ENCODE peak calls at places on chromosome 18, in four cellular contexts. Y, T, J and F are unnamed samples.

GRCh38 chr18:26181343-26181826 is 44.9 kb upstream of the TAF4B start:
- DNase-seq in J (no peak), Y (no peak), T (no peak), F (no peak)

GRCh38 chr18:23627325-23627724 is 35.4 kb downstream of the ANKRD29 start:
- DNase-seq in Y (no peak), J (no peak), T (no peak), F (no peak)

GRCh38 chr18:23784811-23785245 is 95.6 kb downstream of the LAMA3 start:
- DNase-seq in T (no peak), Y (no peak), J (no peak), F (no peak)

GRCh38 chr18:54859667-54860421 is 31.6 kb downstream of the RAB27B start:
- DNase-seq in T (no peak), J (no peak), Y (no peak), F (no peak)

GRCh38 chr18:54388203-54389142 is 30.8 kb downstream of the C18orf54 start:
- DNase-seq in Y (peak), J (no peak), T (peak), F (peak)

GRCh38 chr18:14074187-14074586 is 58.0 kb downstream of the ZNF519 start:
- DNase-seq in Y (peak), T (no peak), J (no peak), F (no peak)

GRCh38 chr18:56097561-56098095 is 509.6 kb upstream of the TCF4 start:
- DNase-seq in T (no peak), Y (no peak), J (no peak), F (no peak)

GRCh38 chr18:41624461-41624860 is 330.6 kb upstream of the PIK3C3 start:
- DNase-seq in Y (no peak), J (no peak), T (no peak), F (no peak)

GRCh38 chr18:78986018-78986481 is 6.4 kb downstream of the SALL3 start:
- DNase-seq in Y (peak), J (no peak), T (peak), F (no peak)

GRCh38 chr18:39647627-39648502 is 2082.3 kb upstream of the CELF4 start:
- DNase-seq in Y (no peak), T (no peak), J (no peak), F (no peak)

GRCh38 chr18:72700961-72701710 is 157.0 kb upstream of the CBLN2 start:
- DNase-seq in J (no peak), T (no peak), Y (no peak), F (no peak)

GRCh38 chr18:43060020-43060419 is 55.5 kb downstream of the RIT2 start:
- DNase-seq in T (no peak), Y (no peak), J (no peak), F (no peak)

GRCh38 chr18:63379639-63379962 is 12.6 kb upstream of the KDSR start:
- DNase-seq in Y (no peak), J (no peak), T (no peak), F (no peak)

GRCh38 chr18:11807233-11807632 is 44.0 kb upstream of the CHMP1B start:
- DNase-seq in J (no peak), Y (no peak), T (no peak), F (no peak)

GRCh38 chr18:24019641-24020331 is 5.2 kb downstream of the TTC39C start:
- DNase-seq in Y (no peak), T (no peak), J (no peak), F (no peak)

GRCh38 chr18:9827856-9828793 is 57.6 kb upstream of the TXNDC2 start:
- DNase-seq in T (peak), Y (peak), J (peak), F (peak)

GRCh38 chr18:22177496-22177866 is 8.1 kb downstream of the GATA6 start:
- DNase-seq in Y (no peak), J (no peak), T (no peak), F (no peak)

GRCh38 chr18:62844850-62845643 is 129.7 kb downstream of the PHLPP1 start:
- DNase-seq in J (no peak), Y (no peak), T (no peak), F (no peak)

GRCh38 chr18:55048892-55049291 is 89.6 kb upstream of the CCDC68 start:
- DNase-seq in T (no peak), J (no peak), Y (no peak), F (no peak)

GRCh38 chr18:67574749-67575148 is 58.2 kb upstream of the DSEL start:
- DNase-seq in Y (no peak), J (no peak), T (no peak), F (no peak)

GRCh38 chr18:7872569-7872968 is 305.5 kb downstream of the PTPRM start:
- DNase-seq in Y (no peak), J (no peak), T (no peak), F (peak)

GRCh38 chr18:72261562-72261961 is 282.6 kb downstream of the CBLN2 start:
- DNase-seq in J (no peak), Y (no peak), T (no peak), F (no peak)

GRCh38 chr18:24177499-24178133 is 38.8 kb downstream of the CABYR start:
- DNase-seq in Y (no peak), J (no peak), T (no peak), F (no peak)

GRCh38 chr18:28161608-28162599 is 15.0 kb downstream of the CDH2 start:
- DNase-seq in Y (no peak), T (no peak), J (no peak), F (no peak)

GRCh38 chr18:564708-565561 is 15.2 kb upstream of the CETN1 start:
- DNase-seq in T (no peak), Y (no peak), J (no peak), F (peak)

GRCh38 chr18:11862468-11863137 is 11.4 kb downstream of the CHMP1B start:
- DNase-seq in T (no peak), Y (no peak), J (no peak), F (no peak)

GRCh38 chr18:62827397-62827796 is 112.1 kb downstream of the PHLPP1 start:
- DNase-seq in T (no peak), J (no peak), Y (no peak), F (no peak)

GRCh38 chr18:75815767-75816166 is 388.3 kb upstream of the SMIM21 start:
- DNase-seq in T (no peak), Y (no peak), J (no peak), F (no peak)

GRCh38 chr18:26506012-26506411 is 42.3 kb downstream of the KCTD1 start:
- DNase-seq in J (no peak), T (peak), Y (no peak), F (no peak)

GRCh38 chr18:78479443-78479842 is 500.2 kb upstream of the SALL3 start:
- DNase-seq in Y (no peak), T (no peak), J (no peak), F (no peak)

GRCh38 chr18:3914833-3915598 is 465.0 kb downstream of the TGIF1 start:
- DNase-seq in Y (no peak), T (no peak), J (no peak), F (no peak)

GRCh38 chr18:71678144-71678543 is 866.0 kb downstream of the CBLN2 start:
- DNase-seq in T (no peak), J (no peak), Y (no peak), F (no peak)

GRCh38 chr18:12038082-12038660 is 55.5 kb upstream of the ANKRD62 start:
- DNase-seq in Y (no peak), T (peak), J (no peak), F (no peak)

GRCh38 chr18:53864758-53865157 is 359.7 kb downstream of the MBD2 start:
- DNase-seq in Y (no peak), T (no peak), J (no peak), F (no peak)

GRCh38 chr18:49055787-49056186 is 105.0 kb upstream of the SMAD7 start:
- DNase-seq in J (peak), T (no peak), Y (peak), F (peak)
- TF ChIP-seq POLR2A in J (no peak), T (no peak), Y (no peak), F (no peak)

GRCh38 chr18:46456691-46457090 is 200.3 kb downstream of the LOXHD1 start:
- DNase-seq in T (no peak), J (no peak), Y (no peak), F (no peak)
- TF ChIP-seq POLR2A in T (no peak), J (no peak), Y (no peak), F (no peak)

DNA sequence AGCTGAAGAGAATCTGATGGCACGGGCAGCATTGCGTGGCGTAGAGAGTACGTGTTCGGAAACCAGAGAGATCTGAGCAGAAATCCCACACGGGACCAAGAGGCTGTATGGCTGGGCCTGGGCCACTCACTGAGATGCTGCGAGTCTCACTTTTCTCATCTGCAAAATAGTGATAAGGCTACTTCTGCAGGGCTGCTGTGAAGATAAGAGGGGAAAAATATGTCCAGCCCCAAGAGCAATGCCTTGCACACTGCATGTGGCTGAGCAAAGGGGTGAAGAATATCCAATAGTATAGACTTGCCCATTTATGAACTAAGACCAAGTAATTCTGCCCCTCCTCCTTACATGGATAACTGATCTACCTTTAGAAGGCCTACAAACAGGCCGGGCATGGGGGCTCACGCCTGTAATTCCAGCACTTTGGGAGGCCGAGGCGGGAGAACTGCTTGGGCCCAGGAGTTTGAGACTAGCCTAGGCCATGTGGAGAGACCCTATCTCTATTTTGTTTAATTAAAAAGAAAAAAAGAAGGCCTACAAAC is 3.1 kb downstream of the FECH start:
- DNase-seq in Y (peak), T (no peak), J (no peak), F (no peak)
- TF ChIP-seq POLR2A in Y (no peak), T (no peak), J (no peak), F (no peak)

GRCh38 chr18:48541026-48541746 is 2.4 kb downstream of the CTIF start:
- DNase-seq in J (peak), T (peak), Y (peak), F (peak)
- TF ChIP-seq POLR2A in J (no peak), T (peak), Y (peak), F (peak)

DNA sequence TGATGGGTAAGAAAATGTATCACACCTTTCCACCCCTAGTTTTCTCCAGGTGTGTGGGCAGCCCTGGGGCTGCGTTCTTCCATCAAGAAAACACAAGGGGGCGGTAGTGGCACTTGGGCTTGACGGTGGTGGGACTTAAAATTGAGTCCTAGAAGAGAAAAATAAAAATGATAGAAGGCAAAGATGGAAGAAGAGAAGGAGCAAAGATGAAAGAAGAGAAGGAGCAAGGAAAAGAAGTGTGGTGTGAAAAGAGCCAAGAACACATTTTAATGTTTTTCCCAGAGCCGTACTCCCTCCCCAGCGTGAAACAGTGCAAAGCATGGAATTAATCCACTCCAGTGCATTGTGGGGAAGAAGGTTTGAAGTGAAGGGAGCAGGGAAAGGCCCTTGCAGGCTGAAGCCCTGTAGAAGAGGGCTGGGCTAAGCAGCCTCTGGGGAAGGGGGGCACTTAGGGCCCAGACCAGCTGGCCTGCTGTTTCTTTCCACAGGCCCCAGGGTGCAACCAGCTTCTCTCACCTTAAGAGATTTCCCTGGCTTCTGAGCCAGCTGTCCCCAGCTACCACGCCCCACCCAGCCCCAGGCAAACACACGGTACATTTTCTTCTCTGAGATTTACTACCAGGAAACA is 256.8 kb downstream of the RNF152 start:
- DNase-seq in J (peak), T (peak), Y (peak), F (peak)
- TF ChIP-seq POLR2A in J (no peak), T (no peak), Y (no peak), F (no peak)

GRCh38 chr18:31505161-31505560 is 7.2 kb downstream of the DSG2 start:
- DNase-seq in Y (no peak), J (no peak), T (no peak), F (no peak)
- TF ChIP-seq POLR2A in Y (no peak), J (no peak), T (no peak), F (no peak)

GRCh38 chr18:45650321-45650720 is 35.0 kb downstream of the SLC14A2 start:
- DNase-seq in T (no peak), Y (no peak), J (no peak), F (no peak)
- TF ChIP-seq POLR2A in T (no peak), Y (no peak), J (no peak), F (no peak)

DNA sequence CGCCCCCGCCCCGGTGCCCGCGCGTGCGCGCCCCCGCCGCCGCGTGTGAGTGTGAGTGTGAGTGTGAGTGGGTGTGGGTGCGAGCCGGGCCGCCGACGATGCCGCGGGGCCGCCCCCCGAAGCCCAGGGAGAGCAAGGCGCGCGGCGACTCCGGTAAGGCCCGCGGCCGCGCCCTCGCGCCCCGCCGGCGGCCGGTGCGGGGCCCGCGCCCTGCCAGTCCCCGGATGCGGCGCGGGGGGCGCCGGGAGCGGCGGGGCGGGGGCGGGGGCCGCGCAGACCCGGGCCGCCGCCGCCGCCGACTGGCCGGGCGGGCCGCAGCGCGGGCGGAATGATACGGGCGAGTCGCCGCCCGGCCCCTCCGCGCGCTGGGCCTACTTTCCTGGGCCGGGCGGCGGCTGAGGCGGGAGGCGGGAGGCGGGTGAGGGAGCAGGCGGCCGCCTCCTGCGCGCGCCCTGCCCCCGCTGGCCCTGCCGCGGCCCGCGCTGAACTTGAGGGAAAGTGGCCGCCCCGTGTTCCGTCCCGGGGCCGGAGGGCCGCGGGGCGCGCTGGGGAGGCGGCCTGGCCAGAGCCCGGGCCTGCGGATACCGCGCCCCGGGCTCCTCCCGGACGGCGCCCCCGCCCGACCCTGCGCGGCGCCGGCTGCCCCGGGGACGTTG is at the start of gene ZNF236:
- DNase-seq in J (peak), Y (peak), T (peak), F (peak)
- TF ChIP-seq POLR2A in J (peak), Y (no peak), T (peak), F (peak)